ENCODE peak calls at places on chromosomes 16 and 17, in four cellular contexts. Z is fibroblast of lung, K is GM12878, J is astrocyte of the cerebellum. E is an unnamed sample.

GRCh38 chr16:31181102-31181830 is 1.3 kb downstream of the FUS start:
- DNase-seq in Z (peak), K (no peak), J (no peak), E (no peak)

GRCh38 chr17:50613007-50613406 is 21.7 kb upstream of the ABCC3 start:
- DNase-seq in Z (no peak), K (no peak), J (no peak), E (no peak)

GRCh38 chr17:64387545-64388171 is 3.0 kb downstream of the PECAM1 start:
- DNase-seq in Z (no peak), K (no peak), J (no peak), E (no peak)

GRCh38 chr16:29644338-29644857 is 18.6 kb upstream of the SPN start:
- DNase-seq in Z (no peak), K (peak), J (no peak), E (no peak)

GRCh38 chr16:54846761-54847160 is 83.9 kb upstream of the IRX5 start:
- DNase-seq in Z (no peak), K (no peak), J (no peak), E (no peak)

GRCh38 chr16:82037666-82038065 is 2.6 kb downstream of the HSD17B2 start:
- DNase-seq in Z (no peak), K (no peak), J (peak), E (no peak)

GRCh38 chr17:42850964-42851363 is at the start of gene AOC3:
- DNase-seq in Z (no peak), K (no peak), J (no peak), E (no peak)

GRCh38 chr17:55842405-55843158 is 91.7 kb downstream of the PCTP start:
- DNase-seq in Z (no peak), K (no peak), J (no peak), E (no peak)

GRCh38 chr16:588639-588888 is 1.3 kb upstream of the RAB40C start:
- DNase-seq in Z (peak), K (no peak), J (no peak), E (no peak)

GRCh38 chr17:83062818-83063671 is 16.4 kb upstream of the METRNL start:
- DNase-seq in Z (no peak), K (no peak), J (no peak), E (no peak)

GRCh38 chr16:27265982-27266381 is 2.6 kb downstream of the NSMCE1 start:
- DNase-seq in Z (no peak), K (no peak), J (no peak), E (no peak)

GRCh38 chr17:8122923-8123694 is 797 bp downstream of the HES7 start:
- DNase-seq in Z (peak), K (no peak), J (no peak), E (no peak)

GRCh38 chr17:60664022-60664421 is 13.6 kb upstream of the BCAS3 start:
- DNase-seq in Z (no peak), K (no peak), J (no peak), E (peak)

GRCh38 chr16:20901441-20902112 is 1.0 kb downstream of the LYRM1 start:
- DNase-seq in Z (peak), K (no peak), J (no peak), E (no peak)

GRCh38 chr16:64394061-64394460 is 727.8 kb downstream of the CDH11 start:
- DNase-seq in Z (no peak), K (no peak), J (no peak), E (no peak)

GRCh38 chr17:32626371-32626770 is 139.6 kb downstream of the CDK5R1 start:
- DNase-seq in Z (no peak), K (no peak), J (no peak), E (no peak)

GRCh38 chr17:47205419-47205963 is 3.7 kb upstream of the MYL4 start:
- DNase-seq in Z (peak), K (peak), J (peak), E (peak)

GRCh38 chr17:55663395-55663794 is 59.3 kb downstream of the TMEM100 start:
- DNase-seq in Z (no peak), K (no peak), J (no peak), E (no peak)

GRCh38 chr17:5832886-5833285 is 237.3 kb upstream of the WSCD1 start:
- DNase-seq in Z (peak), K (no peak), J (peak), E (peak)

GRCh38 chr16:53864819-53865491 is 161.0 kb downstream of the FTO start:
- DNase-seq in Z (no peak), K (no peak), J (no peak), E (no peak)

GRCh38 chr16:35841632-35842031 is 2382.2 kb downstream of the TP53TG3F start:
- DNase-seq in Z (no peak), K (no peak), J (no peak), E (no peak)

GRCh38 chr17:39939588-39940419 is 12.3 kb downstream of the LRRC3C start:
- DNase-seq in Z (peak), K (peak), J (no peak), E (peak)

GRCh38 chr16:630815-631405 is at the start of gene WFIKKN1:
- DNase-seq in Z (no peak), K (no peak), J (no peak), E (no peak)

GRCh38 chr16:11916524-11917285 is 949 bp upstream of the GSPT1 start:
- DNase-seq in Z (peak), K (no peak), J (no peak), E (no peak)

GRCh38 chr16:90031931-90032663 is 12.8 kb upstream of the DBNDD1 start:
- DNase-seq in Z (peak), K (no peak), J (no peak), E (no peak)

GRCh38 chr16:84396537-84397008 is 28.2 kb downstream of the ATP2C2 start:
- DNase-seq in Z (no peak), K (no peak), J (no peak), E (no peak)

GRCh38 chr17:49035470-49036269 is 38.5 kb downstream of the IGF2BP1 start:
- DNase-seq in Z (peak), K (no peak), J (no peak), E (no peak)

GRCh38 chr17:65231662-65232335 is 94.6 kb downstream of the RGS9 start:
- DNase-seq in Z (peak), K (peak), J (peak), E (peak)

GRCh38 chr16:2172688-2173335 is 17.2 kb downstream of the TRAF7 start:
- DNase-seq in Z (no peak), K (no peak), J (no peak), E (no peak)

GRCh38 chr16:2173366-2173765 is 17.8 kb downstream of the TRAF7 start:
- DNase-seq in Z (no peak), K (no peak), J (no peak), E (no peak)

GRCh38 chr16:2170080-2170479 is 14.5 kb downstream of the TRAF7 start:
- DNase-seq in Z (no peak), K (no peak), J (no peak), E (no peak)

GRCh38 chr16:2170587-2171435 is 15.2 kb downstream of the TRAF7 start:
- DNase-seq in Z (no peak), K (no peak), J (no peak), E (no peak)

GRCh38 chr16:2171601-2172178 is 16.1 kb downstream of the TRAF7 start:
- DNase-seq in Z (no peak), K (no peak), J (no peak), E (no peak)
- H3K4me3 ChIP-seq in Z (no peak), K (no peak), J (no peak), E (no peak)

GRCh38 chr16:66925322-66925840 is at the start of gene RRAD:
- DNase-seq in Z (peak), K (no peak), J (no peak), E (no peak)
- H3K4me3 ChIP-seq in Z (peak), K (peak), J (peak), E (peak)

DNA sequence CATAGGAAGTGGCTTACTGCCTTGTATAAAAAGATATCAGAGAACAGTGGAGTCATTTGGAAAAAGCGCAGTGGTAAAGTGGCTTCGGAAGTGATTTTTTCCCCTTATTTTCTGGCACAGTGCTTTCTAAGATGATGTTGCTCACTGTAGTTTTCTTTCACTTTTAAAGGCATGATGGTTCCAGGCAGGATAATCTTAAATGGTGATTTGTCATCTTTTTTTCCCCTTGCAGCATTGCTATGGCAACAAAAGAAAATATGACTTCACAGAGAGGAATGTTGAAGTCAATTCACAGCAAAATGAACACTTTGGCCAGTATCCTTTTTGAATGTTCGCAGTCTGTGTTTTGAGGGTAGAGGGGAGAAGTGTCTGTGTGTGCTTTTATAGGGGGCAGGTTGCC is 42.5 kb downstream of the GOSR1 start:
- DNase-seq in Z (peak), K (no peak), J (peak), E (peak)
- H3K4me3 ChIP-seq in Z (no peak), K (no peak), J (no peak), E (no peak)

DNA sequence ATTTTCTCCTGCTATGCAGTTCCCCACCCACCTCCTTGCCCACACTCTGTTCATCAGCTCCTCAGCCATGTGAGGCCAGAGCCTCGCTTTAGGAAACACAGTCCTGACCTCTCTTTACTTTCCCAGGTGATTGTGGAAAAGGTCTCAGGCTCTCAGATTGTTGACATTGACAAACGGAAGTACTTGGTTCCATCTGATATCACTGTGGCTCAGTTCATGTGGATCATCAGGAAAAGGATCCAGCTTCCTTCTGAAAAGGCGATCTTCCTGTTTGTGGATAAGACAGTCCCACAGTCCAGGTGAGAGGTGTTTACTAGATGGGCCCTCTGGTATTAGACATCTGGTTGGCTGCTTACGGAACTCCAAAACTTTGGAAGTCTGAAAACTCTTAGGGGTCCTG is 1.7 kb downstream of the GABARAPL2 start:
- DNase-seq in Z (no peak), K (no peak), J (no peak), E (no peak)
- H3K4me3 ChIP-seq in Z (no peak), K (peak), J (no peak), E (no peak)

DNA sequence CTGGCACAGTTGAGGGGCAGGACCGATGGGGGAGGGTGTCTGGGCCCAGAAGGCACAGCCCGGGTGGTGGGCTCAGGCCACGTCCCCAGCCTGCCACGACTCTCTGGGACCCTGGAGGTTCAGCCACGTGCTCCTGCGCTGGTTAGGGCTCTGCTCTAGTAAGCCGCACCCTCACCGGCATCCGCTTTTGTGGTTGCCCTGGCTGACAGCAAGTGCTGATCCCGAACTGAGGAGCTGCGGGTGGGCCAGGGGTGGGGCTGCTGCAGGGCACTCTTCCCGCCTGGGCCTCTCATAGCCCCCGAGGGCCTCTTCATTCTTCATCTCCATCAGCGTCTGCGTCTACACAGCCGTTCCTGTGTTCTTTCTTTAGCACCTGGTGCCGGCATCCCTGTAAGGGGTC is 25.0 kb downstream of the ZFPM1 start:
- DNase-seq in Z (no peak), K (no peak), J (no peak), E (no peak)
- H3K4me3 ChIP-seq in Z (no peak), K (no peak), J (no peak), E (no peak)

DNA sequence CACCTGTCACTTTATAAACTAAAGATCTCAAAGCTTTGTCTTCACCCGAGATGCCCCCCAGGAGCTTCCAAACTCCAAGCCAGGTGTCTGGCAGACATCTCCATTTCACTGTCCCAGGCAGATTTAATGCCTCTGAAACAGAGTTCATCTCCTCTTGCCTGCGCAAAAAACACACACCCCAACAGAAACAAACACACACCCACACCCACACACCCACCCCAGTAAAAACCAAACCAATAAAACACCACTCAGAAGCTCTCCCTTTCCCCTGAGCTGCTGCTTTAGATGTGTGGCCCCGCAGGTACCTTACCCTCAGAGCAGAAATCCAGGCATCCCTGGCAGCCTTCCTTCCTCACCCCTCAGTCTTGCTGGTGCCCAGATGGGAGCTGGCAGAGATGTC is 14.4 kb downstream of the SEC14L1 start:
- DNase-seq in Z (no peak), K (no peak), J (no peak), E (no peak)
- H3K4me3 ChIP-seq in Z (no peak), K (no peak), J (no peak), E (no peak)

E was measured in AG04449.